ENCODE peak calls at places on chromosomes 5 and 9, in nine cellular contexts. V is CD8-positive, alpha-beta T cell; I is dorsolateral prefrontal cortex; J is mammary epithelial cell; B is adrenal gland; P is uterus; K is neural progenitor cell; S is keratinocyte; D is upper lobe of left lung. F is an unnamed sample.
A peak's percentile ranks its signal among the peaks of the same experiment; 100 is the strongest.

GRCh38 chr9:126397056-126397455 is 70.4 kb downstream of the MVB12B start:
- DNase-seq in V (peak; percentile 71), I (no peak), J (peak; percentile 35), B (no peak), P (no peak), K (no peak), S (no peak), D (no peak), F (no peak)

GRCh38 chr9:36893148-36893547 is 140.9 kb downstream of the PAX5 start:
- DNase-seq in V (no peak), I (peak; percentile 12), J (no peak), B (no peak), P (no peak), K (no peak), S (no peak), D (no peak), F (no peak)

GRCh38 chr5:10507575-10508024 is 56.3 kb upstream of the ANKRD33B start:
- DNase-seq in V (no peak), I (no peak), J (no peak), B (no peak), P (peak; percentile 63), K (no peak), S (no peak), D (no peak), F (no peak)

GRCh38 chr9:135992486-135993408 is 31.6 kb upstream of the UBAC1 start:
- DNase-seq in V (peak; percentile 49), I (peak; percentile 37), J (peak; percentile 46), B (peak; percentile 89), P (peak; percentile 83), K (peak; percentile 86), S (no peak), D (peak; percentile 87), F (peak; percentile 90)

GRCh38 chr9:121676916-121677315 is 25.5 kb downstream of the DAB2IP start:
- DNase-seq in V (no peak), I (no peak), J (no peak), B (no peak), P (no peak), K (no peak), S (no peak), D (no peak), F (no peak)

GRCh38 chr9:135415586-135415985 is 64.0 kb upstream of the PPP1R26 start:
- DNase-seq in V (no peak), I (no peak), J (no peak), B (no peak), P (no peak), K (no peak), S (no peak), D (peak; percentile 12), F (no peak)

GRCh38 chr9:135310134-135310533 is 169.4 kb upstream of the PPP1R26 start:
- DNase-seq in V (no peak), I (no peak), J (no peak), B (no peak), P (no peak), K (no peak), S (no peak), D (no peak), F (no peak)

GRCh38 chr5:88000877-88001276 is 267.8 kb downstream of the TMEM161B start:
- DNase-seq in V (no peak), I (no peak), J (no peak), B (no peak), P (no peak), K (no peak), S (no peak), D (no peak), F (no peak)

GRCh38 chr5:177455661-177456590 is 9.3 kb downstream of the PRR7 start:
- DNase-seq in V (peak; percentile 95), I (peak; percentile 86), J (peak; percentile 75), B (peak; percentile 96), P (peak; percentile 97), K (peak; percentile 96), S (no peak), D (peak; percentile 95), F (peak; percentile 96)

GRCh38 chr5:40733439-40733838 is 22.3 kb downstream of the TTC33 start:
- DNase-seq in V (no peak), I (no peak), J (no peak), B (no peak), P (no peak), K (no peak), S (no peak), D (no peak), F (no peak)

GRCh38 chr5:61498121-61498520 is 166.1 kb downstream of the ZSWIM6 start:
- DNase-seq in V (no peak), I (no peak), J (no peak), B (no peak), P (no peak), K (no peak), S (no peak), D (no peak), F (no peak)

GRCh38 chr9:87826331-87826730 is 56.3 kb upstream of the SPATA31E1 start:
- DNase-seq in V (no peak), I (no peak), J (no peak), B (no peak), P (no peak), K (no peak), S (no peak), D (no peak), F (no peak)

DNA sequence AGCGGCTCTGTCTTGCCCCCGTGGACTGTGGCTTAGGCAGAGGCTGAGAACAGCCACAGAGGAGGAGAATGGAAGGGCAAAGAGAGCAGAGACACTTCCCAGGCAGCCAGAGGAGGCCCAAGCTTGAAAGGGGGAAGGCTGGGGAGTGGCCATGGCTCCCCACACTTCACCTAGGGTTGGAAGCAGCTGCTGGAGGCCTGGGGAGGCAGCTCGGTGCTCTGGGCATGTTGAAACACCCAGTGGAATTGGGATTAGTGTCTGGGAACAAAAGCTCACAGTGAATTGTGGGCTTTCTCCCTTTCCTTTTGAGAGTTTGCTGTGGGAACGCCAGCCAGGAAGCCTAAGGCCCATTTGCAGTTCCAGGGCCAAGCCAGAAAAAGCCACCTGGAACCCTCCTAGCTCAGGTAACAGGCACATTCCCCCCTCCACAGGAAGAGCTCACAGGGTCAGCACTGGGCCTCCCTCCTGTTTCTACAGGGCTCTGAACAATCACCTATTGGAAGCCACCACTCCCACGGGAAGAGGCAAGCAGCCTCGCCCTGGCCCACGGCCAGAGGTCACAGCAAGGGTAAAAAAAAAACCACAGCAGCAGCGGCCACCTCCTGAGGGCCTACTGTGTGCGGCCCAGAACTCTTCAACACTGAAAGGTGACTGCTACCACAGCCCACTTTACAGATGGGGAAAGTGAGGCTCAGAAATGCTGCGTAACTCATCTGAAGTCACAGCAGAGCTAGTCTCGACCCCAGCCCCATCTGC is 20.2 kb downstream of the EEIG1 start:
- DNase-seq in V (no peak), I (no peak), J (peak; percentile 55), B (no peak), P (no peak), K (peak; percentile 56), S (no peak), D (no peak), F (no peak)
- H3K27ac ChIP-seq in V (peak overlapping the region; percentile 14), I (peak overlapping the region; percentile 97), J (peak overlapping the region; percentile 55), B (peak overlapping the region; percentile 36), P (peak overlapping the region; percentile 91), K (peak overlapping the region; percentile 86), S (peak overlapping the region; percentile 44), D (peak overlapping the region; percentile 57), F (no peak overlapping the region)

DNA sequence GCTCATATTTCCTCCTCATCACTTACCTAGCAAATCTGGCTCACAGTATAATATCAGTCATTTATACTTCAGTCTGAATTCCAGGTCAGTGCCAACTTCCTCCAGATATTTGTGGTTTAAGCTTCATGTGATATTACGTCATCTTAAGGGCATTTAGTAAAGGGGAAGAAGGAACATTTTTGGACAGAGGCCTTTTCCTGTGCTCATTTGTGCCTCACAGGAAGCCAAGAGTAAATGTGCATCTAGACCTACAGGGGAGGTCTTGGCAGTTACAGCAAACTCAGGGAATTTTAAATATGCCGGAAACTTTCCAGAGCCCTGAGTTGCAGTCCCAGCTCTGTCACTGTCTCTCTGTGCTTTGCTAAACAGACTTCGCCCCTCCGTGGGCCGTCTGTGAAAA is 12.3 kb upstream of the KCNIP1 start:
- DNase-seq in V (no peak), I (no peak), J (peak; percentile 68), B (peak; percentile 29), P (peak; percentile 19), K (no peak), S (peak; percentile 52), D (no peak), F (no peak)
- H3K27ac ChIP-seq in V (no peak overlapping the region), I (no peak overlapping the region), J (no peak overlapping the region), B (peak overlapping the region; percentile 35), P (no peak overlapping the region), K (no peak overlapping the region), S (no peak overlapping the region), D (no peak overlapping the region), F (no peak overlapping the region)

DNA sequence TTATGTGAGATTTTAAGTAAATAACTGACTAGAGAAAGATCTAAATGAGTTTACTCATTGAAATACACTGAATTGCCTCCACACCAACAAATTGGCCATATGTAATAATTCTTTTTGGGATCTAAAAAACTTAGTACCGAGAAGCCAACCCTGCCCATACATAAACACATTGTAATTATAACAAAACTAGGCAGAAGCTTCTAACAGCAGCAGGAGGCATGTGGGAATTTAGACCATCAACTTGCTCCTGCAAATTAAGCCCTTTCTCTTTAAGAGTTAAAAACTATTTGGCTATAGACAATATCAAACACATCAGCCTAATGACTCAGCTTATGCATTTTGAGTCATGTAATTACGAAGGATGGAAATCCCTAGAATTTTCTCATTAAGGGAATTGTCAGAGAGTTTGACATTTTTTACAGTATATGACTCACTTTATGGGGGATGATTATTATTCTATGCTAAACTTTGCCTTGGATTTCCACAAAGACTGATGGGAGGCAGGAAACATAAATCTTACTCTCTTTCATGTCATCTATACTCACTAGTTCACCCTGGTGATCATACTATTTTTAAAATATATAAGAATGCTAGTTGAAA is 1.0 kb downstream of the IL7R start:
- DNase-seq in V (no peak), I (no peak), J (peak; percentile 91), B (no peak), P (no peak), K (no peak), S (peak; percentile 48), D (no peak), F (no peak)
- H3K27ac ChIP-seq in V (peak overlapping the region; percentile 97), I (no peak overlapping the region), J (peak overlapping the region; percentile 68), B (no peak overlapping the region), P (no peak overlapping the region), K (no peak overlapping the region), S (peak overlapping the region; percentile 87), D (peak overlapping the region; percentile 73), F (peak overlapping the region; percentile 61)

GRCh38 chr9:93143830-93144530 is 9.9 kb upstream of the NINJ1 start:
- DNase-seq in V (peak; percentile 71), I (peak; percentile 85), J (peak; percentile 65), B (peak; percentile 33), P (no peak), K (no peak), S (no peak), D (no peak), F (no peak)
- H3K27ac ChIP-seq in V (peak overlapping the region; percentile 25), I (peak overlapping the region; percentile 7), J (no peak overlapping the region), B (no peak overlapping the region), P (no peak overlapping the region), K (no peak overlapping the region), S (no peak overlapping the region), D (peak overlapping the region; percentile 5), F (no peak overlapping the region)

GRCh38 chr9:116900543-116900942 is 213.4 kb downstream of the TRIM32 start:
- DNase-seq in V (no peak), I (no peak), J (no peak), B (no peak), P (no peak), K (no peak), S (no peak), D (no peak), F (no peak)
- H3K27ac ChIP-seq in V (no peak overlapping the region), I (no peak overlapping the region), J (no peak overlapping the region), B (no peak overlapping the region), P (no peak overlapping the region), K (no peak overlapping the region), S (no peak overlapping the region), D (no peak overlapping the region), F (no peak overlapping the region)

GRCh38 chr5:34698754-34699153 is 42.6 kb downstream of the RAI14 start:
- DNase-seq in V (no peak), I (no peak), J (no peak), B (no peak), P (no peak), K (no peak), S (no peak), D (peak; percentile 75), F (peak; percentile 72)
- H3K27ac ChIP-seq in V (no peak overlapping the region), I (no peak overlapping the region), J (no peak overlapping the region), B (no peak overlapping the region), P (peak overlapping the region; percentile 24), K (no peak overlapping the region), S (no peak overlapping the region), D (peak overlapping the region; percentile 52), F (peak overlapping the region; percentile 24)

F was measured in upper lobe of right lung.